ENCODE peak calls at places on chromosome X, in six cellular contexts. One of them, this sample, is unnamed.

GRCh38 chrX:30228526-30228925 is 1.9 kb upstream of the MAGEB3 start:
- DNase-seq in HepG2: no peak
- DNase-seq in HCT116: no peak
- DNase-seq in H1: peak; percentile 43
- DNase-seq in K562: no peak
- DNase-seq in GM12878: no peak
- DNase-seq in this sample: peak; percentile 39

GRCh38 chrX:96563663-96564062 is 121.0 kb upstream of the DIAPH2 start:
- DNase-seq in HepG2: no peak
- DNase-seq in HCT116: no peak
- DNase-seq in H1: no peak
- DNase-seq in K562: no peak
- DNase-seq in GM12878: no peak
- DNase-seq in this sample: no peak

GRCh38 chrX:103629295-103630170 is 758 bp downstream of the TCEAL1 start:
- DNase-seq in HepG2: peak; percentile 39
- DNase-seq in HCT116: no peak
- DNase-seq in H1: no peak
- DNase-seq in K562: peak; percentile 28
- DNase-seq in GM12878: no peak
- DNase-seq in this sample: peak; percentile 71

GRCh38 chrX:39519566-39520301 is 578.0 kb downstream of the BCOR start:
- DNase-seq in HepG2: no peak
- DNase-seq in HCT116: no peak
- DNase-seq in H1: no peak
- DNase-seq in K562: peak; percentile 30
- DNase-seq in GM12878: no peak
- DNase-seq in this sample: no peak

GRCh38 chrX:47674776-47675175 is 15.8 kb upstream of the UXT start:
- DNase-seq in HepG2: no peak
- DNase-seq in HCT116: no peak
- DNase-seq in H1: no peak
- DNase-seq in K562: no peak
- DNase-seq in GM12878: no peak
- DNase-seq in this sample: no peak

GRCh38 chrX:71301195-71301924 is at the start of gene ITGB1BP2:
- DNase-seq in HepG2: peak; percentile 43
- DNase-seq in HCT116: no peak
- DNase-seq in H1: no peak
- DNase-seq in K562: peak; percentile 28
- DNase-seq in GM12878: no peak
- DNase-seq in this sample: no peak

GRCh38 chrX:38045697-38046096 is 39.3 kb downstream of the SYTL5 start:
- DNase-seq in HepG2: no peak
- DNase-seq in HCT116: no peak
- DNase-seq in H1: no peak
- DNase-seq in K562: no peak
- DNase-seq in GM12878: no peak
- DNase-seq in this sample: no peak

GRCh38 chrX:39201305-39201990 is 400.2 kb downstream of the MID1IP1 start:
- DNase-seq in HepG2: no peak
- DNase-seq in HCT116: no peak
- DNase-seq in H1: no peak
- DNase-seq in K562: peak; percentile 11
- DNase-seq in GM12878: no peak
- DNase-seq in this sample: no peak

GRCh38 chrX:45300638-45301037 is 100.0 kb upstream of the DIPK2B start:
- DNase-seq in HepG2: no peak
- DNase-seq in HCT116: no peak
- DNase-seq in H1: no peak
- DNase-seq in K562: no peak
- DNase-seq in GM12878: no peak
- DNase-seq in this sample: no peak

GRCh38 chrX:84715315-84715714 is 213.1 kb upstream of the HDX start:
- DNase-seq in HepG2: no peak
- DNase-seq in HCT116: no peak
- DNase-seq in H1: no peak
- DNase-seq in K562: no peak
- DNase-seq in GM12878: no peak
- DNase-seq in this sample: no peak

GRCh38 chrX:72054776-72055495 is 76.8 kb downstream of the RTL5 start:
- DNase-seq in HepG2: no peak
- DNase-seq in HCT116: no peak
- DNase-seq in H1: no peak
- DNase-seq in K562: no peak
- DNase-seq in GM12878: no peak
- DNase-seq in this sample: peak; percentile 57

GRCh38 chrX:2898861-2899512 is 30.2 kb downstream of the ARSD start:
- DNase-seq in HepG2: peak; percentile 24
- DNase-seq in HCT116: no peak
- DNase-seq in H1: no peak
- DNase-seq in K562: no peak
- DNase-seq in GM12878: no peak
- DNase-seq in this sample: no peak

GRCh38 chrX:31301203-31301602 is 229.4 kb upstream of the FTHL17 start:
- DNase-seq in HepG2: no peak
- DNase-seq in HCT116: no peak
- DNase-seq in H1: no peak
- DNase-seq in K562: no peak
- DNase-seq in GM12878: no peak
- DNase-seq in this sample: no peak

GRCh38 chrX:63434665-63435064 is 83.5 kb upstream of the SPIN4 start:
- DNase-seq in HepG2: no peak
- DNase-seq in HCT116: peak; percentile 18
- DNase-seq in H1: no peak
- DNase-seq in K562: peak; percentile 76
- DNase-seq in GM12878: no peak
- DNase-seq in this sample: peak; percentile 19

GRCh38 chrX:24423960-24424359 is 41.1 kb upstream of the PDK3 start:
- DNase-seq in HepG2: peak; percentile 11
- DNase-seq in HCT116: no peak
- DNase-seq in H1: no peak
- DNase-seq in K562: no peak
- DNase-seq in GM12878: no peak
- DNase-seq in this sample: no peak

GRCh38 chrX:120308558-120308957 is 2.7 kb downstream of the TMEM255A start:
- DNase-seq in HepG2: no peak
- DNase-seq in HCT116: no peak
- DNase-seq in H1: peak; percentile 36
- DNase-seq in K562: no peak
- DNase-seq in GM12878: no peak
- DNase-seq in this sample: peak; percentile 76

GRCh38 chrX:142214081-142214480 is 9.0 kb upstream of the MAGEC2 start:
- DNase-seq in HepG2: no peak
- DNase-seq in HCT116: no peak
- DNase-seq in H1: no peak
- DNase-seq in K562: no peak
- DNase-seq in GM12878: no peak
- DNase-seq in this sample: no peak

GRCh38 chrX:17030092-17030491 is 83.6 kb downstream of the REPS2 start:
- DNase-seq in HepG2: no peak
- DNase-seq in HCT116: no peak
- DNase-seq in H1: no peak
- DNase-seq in K562: no peak
- DNase-seq in GM12878: no peak
- DNase-seq in this sample: no peak

GRCh38 chrX:136162827-136163427 is 15.6 kb downstream of the FHL1 start:
- DNase-seq in HepG2: peak; percentile 13
- DNase-seq in HCT116: peak; percentile 23
- DNase-seq in H1: no peak
- DNase-seq in K562: peak; percentile 57
- DNase-seq in GM12878: no peak
- DNase-seq in this sample: peak; percentile 63

GRCh38 chrX:113539599-113540356 is 699.1 kb upstream of the AMOT start:
- DNase-seq in HepG2: no peak
- DNase-seq in HCT116: no peak
- DNase-seq in H1: no peak
- DNase-seq in K562: no peak
- DNase-seq in GM12878: no peak
- DNase-seq in this sample: no peak

GRCh38 chrX:127030011-127030738 is 210.6 kb downstream of the PRR32 start:
- DNase-seq in HepG2: no peak
- DNase-seq in HCT116: no peak
- DNase-seq in H1: no peak
- DNase-seq in K562: no peak
- DNase-seq in GM12878: no peak
- DNase-seq in this sample: no peak

GRCh38 chrX:1417921-1418875 is 26.3 kb upstream of the SLC25A6 start:
- DNase-seq in HepG2: no peak
- DNase-seq in HCT116: no peak
- DNase-seq in H1: no peak
- DNase-seq in K562: no peak
- DNase-seq in GM12878: no peak
- DNase-seq in this sample: no peak

GRCh38 chrX:118682258-118683014 is 45.0 kb upstream of the IL13RA1 start:
- DNase-seq in HepG2: peak; percentile 6
- DNase-seq in HCT116: no peak
- DNase-seq in H1: no peak
- DNase-seq in K562: no peak
- DNase-seq in GM12878: no peak
- DNase-seq in this sample: no peak

GRCh38 chrX:44415639-44416386 is 72.3 kb upstream of the EFHC2 start:
- DNase-seq in HepG2: no peak
- DNase-seq in HCT116: no peak
- DNase-seq in H1: no peak
- DNase-seq in K562: no peak
- DNase-seq in GM12878: no peak
- DNase-seq in this sample: no peak

GRCh38 chrX:85345523-85345922 is 33.9 kb downstream of the POF1B start:
- DNase-seq in HepG2: no peak
- DNase-seq in HCT116: no peak
- DNase-seq in H1: no peak
- DNase-seq in K562: no peak
- DNase-seq in GM12878: no peak
- DNase-seq in this sample: no peak

GRCh38 chrX:24148535-24149345 is 789 bp upstream of the ZFX start:
- DNase-seq in HepG2: peak; percentile 23
- DNase-seq in HCT116: no peak
- DNase-seq in H1: no peak
- DNase-seq in K562: peak; percentile 38
- DNase-seq in GM12878: no peak
- DNase-seq in this sample: peak; percentile 10

GRCh38 chrX:47643926-47644325 is 6.4 kb downstream of the ELK1 start:
- DNase-seq in HepG2: no peak
- DNase-seq in HCT116: no peak
- DNase-seq in H1: no peak
- DNase-seq in K562: no peak
- DNase-seq in GM12878: no peak
- DNase-seq in this sample: no peak

GRCh38 chrX:8971116-8971515 is 62.8 kb downstream of the FAM9B start:
- DNase-seq in HepG2: peak; percentile 39
- DNase-seq in HCT116: peak; percentile 13
- DNase-seq in H1: no peak
- DNase-seq in K562: peak; percentile 6
- DNase-seq in GM12878: no peak
- DNase-seq in this sample: no peak
- TF ChIP-seq ATF3 in HepG2: no peak
- TF ChIP-seq ATF3 in HCT116: no peak
- TF ChIP-seq ATF3 in H1: no peak
- TF ChIP-seq ATF3 in K562: no peak
- TF ChIP-seq ATF3 in GM12878: no peak
- TF ChIP-seq ATF3 in this sample: no peak

DNA sequence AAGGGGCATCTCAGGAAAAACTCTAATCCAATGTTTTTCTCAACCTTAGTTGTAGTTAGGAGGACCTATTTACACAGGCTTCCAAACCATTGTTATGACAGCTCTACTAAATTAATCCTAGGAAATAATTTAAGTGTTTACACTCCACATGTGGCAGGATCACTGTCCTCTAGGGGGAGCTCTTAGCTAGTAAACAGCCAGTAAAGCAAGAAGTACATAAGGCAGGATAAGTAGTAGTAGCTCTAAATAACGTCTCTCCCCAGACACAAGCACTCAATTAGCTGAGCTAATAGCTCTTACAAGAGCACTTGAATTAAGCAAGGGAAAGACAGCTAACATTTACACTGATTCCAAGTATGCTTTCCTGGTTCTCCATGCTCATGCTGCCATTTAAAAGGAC is 37.3 kb downstream of the NUDT11 start:
- DNase-seq in HepG2: peak; percentile 3
- DNase-seq in HCT116: peak; percentile 18
- DNase-seq in H1: no peak
- DNase-seq in K562: peak; percentile 5
- DNase-seq in GM12878: no peak
- DNase-seq in this sample: peak; percentile 19
- TF ChIP-seq ATF3 in HepG2: no peak
- TF ChIP-seq ATF3 in HCT116: no peak
- TF ChIP-seq ATF3 in H1: no peak
- TF ChIP-seq ATF3 in K562: no peak
- TF ChIP-seq ATF3 in GM12878: no peak
- TF ChIP-seq ATF3 in this sample: no peak

DNA sequence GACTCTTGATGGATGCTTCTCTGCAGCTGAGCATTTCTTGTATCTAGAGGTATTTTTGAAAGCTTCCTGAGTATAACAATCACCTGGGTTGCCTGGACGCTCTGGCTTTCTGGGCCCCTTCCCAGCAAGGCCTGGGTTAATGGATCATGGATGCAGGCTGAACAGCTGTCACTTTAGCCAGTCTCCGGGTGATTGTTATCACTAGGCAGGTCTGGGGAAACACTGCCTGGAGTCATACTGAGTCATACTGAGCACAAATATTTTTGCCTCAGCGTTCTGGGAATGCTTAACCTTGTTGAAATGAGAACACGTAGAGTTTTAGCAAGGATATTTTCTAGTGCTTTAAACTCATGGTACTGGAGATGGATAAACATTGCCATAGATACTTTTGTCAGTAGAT is 102.6 kb downstream of the PHEX start:
- DNase-seq in HepG2: peak; percentile 22
- DNase-seq in HCT116: no peak
- DNase-seq in H1: no peak
- DNase-seq in K562: no peak
- DNase-seq in GM12878: no peak
- DNase-seq in this sample: no peak
- TF ChIP-seq ATF3 in HepG2: no peak
- TF ChIP-seq ATF3 in HCT116: no peak
- TF ChIP-seq ATF3 in H1: no peak
- TF ChIP-seq ATF3 in K562: no peak
- TF ChIP-seq ATF3 in GM12878: no peak
- TF ChIP-seq ATF3 in this sample: no peak

GRCh38 chrX:57135287-57135686 is 1.9 kb downstream of the SPIN2A start:
- DNase-seq in HepG2: no peak
- DNase-seq in HCT116: no peak
- DNase-seq in H1: no peak
- DNase-seq in K562: peak; percentile 48
- DNase-seq in GM12878: no peak
- DNase-seq in this sample: no peak

GRCh38 chrX:57132046-57132445 is 5.2 kb downstream of the SPIN2A start:
- DNase-seq in HepG2: no peak
- DNase-seq in HCT116: no peak
- DNase-seq in H1: no peak
- DNase-seq in K562: no peak
- DNase-seq in GM12878: no peak
- DNase-seq in this sample: no peak

GRCh38 chrX:57134702-57135101 is 2.5 kb downstream of the SPIN2A start:
- DNase-seq in HepG2: no peak
- DNase-seq in HCT116: no peak
- DNase-seq in H1: no peak
- DNase-seq in K562: no peak
- DNase-seq in GM12878: no peak
- DNase-seq in this sample: no peak

GRCh38 chrX:57138674-57139073 is 1.5 kb upstream of the SPIN2A start:
- DNase-seq in HepG2: no peak
- DNase-seq in HCT116: no peak
- DNase-seq in H1: no peak
- DNase-seq in K562: no peak
- DNase-seq in GM12878: no peak
- DNase-seq in this sample: no peak

GRCh38 chrX:57137481-57137880 is 284 bp upstream of the SPIN2A start:
- DNase-seq in HepG2: no peak
- DNase-seq in HCT116: no peak
- DNase-seq in H1: no peak
- DNase-seq in K562: no peak
- DNase-seq in GM12878: no peak
- DNase-seq in this sample: no peak
- TF ChIP-seq ATF3 in HepG2: no peak
- TF ChIP-seq ATF3 in HCT116: no peak
- TF ChIP-seq ATF3 in H1: no peak
- TF ChIP-seq ATF3 in K562: no peak
- TF ChIP-seq ATF3 in GM12878: no peak
- TF ChIP-seq ATF3 in this sample: no peak

This sample was measured in WTC11.